ENCODE peak calls at places on chromosomes 3 and 15, in five cellular contexts. N is NCI-H69, J is sigmoid colon, Z is thoracic aorta, M is HTR-8/SVneo. B is an unnamed sample.

GRCh38 chr3:118863731-118864322 is 170.8 kb downstream of the IGSF11 start:
- DNase-seq in N (no peak), J (no peak), Z (no peak), M (no peak), B (no peak)

GRCh38 chr15:47027322-47027946 is 689.9 kb upstream of the SEMA6D start:
- DNase-seq in N (peak; percentile 72), J (no peak), Z (no peak), M (no peak), B (no peak)

GRCh38 chr3:132029182-132029902 is 5.5 kb downstream of the CPNE4 start:
- DNase-seq in N (peak; percentile 87), J (peak; percentile 75), Z (peak; percentile 50), M (peak; percentile 77), B (peak; percentile 41)

GRCh38 chr15:31567861-31568260 is 241.2 kb downstream of the KLF13 start:
- DNase-seq in N (no peak), J (no peak), Z (no peak), M (no peak), B (no peak)

GRCh38 chr3:100796556-100796955 is 87.3 kb downstream of the TFG start:
- DNase-seq in N (peak; percentile 12), J (no peak), Z (no peak), M (no peak), B (no peak)

GRCh38 chr15:29405564-29405963 is 135.9 kb upstream of the NSMCE3 start:
- DNase-seq in N (no peak), J (no peak), Z (no peak), M (no peak), B (no peak)

GRCh38 chr3:61080737-61081445 is 170.4 kb downstream of the FHIT start:
- DNase-seq in N (peak; percentile 59), J (no peak), Z (no peak), M (no peak), B (no peak)

GRCh38 chr3:192281207-192281880 is 446.0 kb downstream of the FGF12 start:
- DNase-seq in N (peak; percentile 26), J (no peak), Z (no peak), M (no peak), B (no peak)

GRCh38 chr15:38085931-38086562 is 151.6 kb downstream of the TMCO5A start:
- DNase-seq in N (no peak), J (no peak), Z (no peak), M (no peak), B (no peak)

GRCh38 chr15:70492240-70493177 is 270.8 kb downstream of the UACA start:
- DNase-seq in N (peak; percentile 40), J (no peak), Z (no peak), M (peak; percentile 90), B (peak; percentile 63)

B was measured in amniotic stem cell.